ENCODE peak calls at places on chromosomes 11 and 22, in nine cellular contexts. One of them, this sample, is unnamed.

GRCh38 chr22:48940266-48940987 is 887.2 kb downstream of the BRD1 start:
- DNase-seq in esophagus squamous epithelium: no peak
- DNase-seq in uterus: no peak
- DNase-seq in sigmoid colon: peak; percentile 29
- DNase-seq in HCT116: no peak
- DNase-seq in A549: no peak
- DNase-seq in prostate gland: no peak
- DNase-seq in spleen: no peak
- DNase-seq in stomach: peak; percentile 21
- DNase-seq in this sample: no peak

GRCh38 chr11:120548682-120549209 is 37.2 kb downstream of the GRIK4 start:
- DNase-seq in HCT116: no peak
- DNase-seq in uterus: no peak
- DNase-seq in sigmoid colon: no peak
- DNase-seq in spleen: no peak
- DNase-seq in stomach: no peak
- DNase-seq in esophagus squamous epithelium: no peak
- DNase-seq in prostate gland: no peak
- DNase-seq in A549: no peak
- DNase-seq in this sample: no peak

GRCh38 chr11:35274909-35275807 is 136.2 kb downstream of the CD44 start:
- DNase-seq in prostate gland: peak; percentile 88
- DNase-seq in uterus: no peak
- DNase-seq in A549: peak; percentile 45
- DNase-seq in stomach: peak; percentile 89
- DNase-seq in sigmoid colon: peak; percentile 70
- DNase-seq in spleen: no peak
- DNase-seq in HCT116: no peak
- DNase-seq in esophagus squamous epithelium: no peak
- DNase-seq in this sample: peak; percentile 98

GRCh38 chr11:112388496-112388895 is 127.8 kb upstream of the PLET1 start:
- DNase-seq in stomach: no peak
- DNase-seq in prostate gland: no peak
- DNase-seq in uterus: no peak
- DNase-seq in esophagus squamous epithelium: no peak
- DNase-seq in sigmoid colon: no peak
- DNase-seq in HCT116: no peak
- DNase-seq in spleen: no peak
- DNase-seq in A549: no peak
- DNase-seq in this sample: no peak

GRCh38 chr11:100994966-100995365 is 134.6 kb downstream of the PGR start:
- DNase-seq in HCT116: no peak
- DNase-seq in stomach: no peak
- DNase-seq in uterus: no peak
- DNase-seq in prostate gland: no peak
- DNase-seq in esophagus squamous epithelium: no peak
- DNase-seq in spleen: no peak
- DNase-seq in A549: no peak
- DNase-seq in sigmoid colon: no peak
- DNase-seq in this sample: no peak

GRCh38 chr11:133966147-133966546 is 9.4 kb upstream of the IGSF9B start:
- DNase-seq in esophagus squamous epithelium: no peak
- DNase-seq in stomach: no peak
- DNase-seq in spleen: no peak
- DNase-seq in sigmoid colon: no peak
- DNase-seq in A549: no peak
- DNase-seq in HCT116: no peak
- DNase-seq in uterus: no peak
- DNase-seq in prostate gland: no peak
- DNase-seq in this sample: no peak

GRCh38 chr22:29133603-29134133 is 60.8 kb downstream of the KREMEN1 start:
- DNase-seq in stomach: no peak
- DNase-seq in HCT116: no peak
- DNase-seq in spleen: no peak
- DNase-seq in sigmoid colon: no peak
- DNase-seq in esophagus squamous epithelium: no peak
- DNase-seq in A549: no peak
- DNase-seq in uterus: no peak
- DNase-seq in prostate gland: no peak
- DNase-seq in this sample: no peak

GRCh38 chr11:30478923-30479322 is 107.2 kb downstream of the MPPED2 start:
- DNase-seq in A549: no peak
- DNase-seq in esophagus squamous epithelium: no peak
- DNase-seq in stomach: no peak
- DNase-seq in spleen: no peak
- DNase-seq in prostate gland: no peak
- DNase-seq in sigmoid colon: peak; percentile 71
- DNase-seq in HCT116: no peak
- DNase-seq in uterus: peak; percentile 73
- DNase-seq in this sample: peak; percentile 3

GRCh38 chr22:39907605-39908097 is 6.8 kb downstream of the GRAP2 start:
- DNase-seq in esophagus squamous epithelium: no peak
- DNase-seq in HCT116: no peak
- DNase-seq in A549: no peak
- DNase-seq in stomach: no peak
- DNase-seq in uterus: no peak
- DNase-seq in prostate gland: no peak
- DNase-seq in spleen: no peak
- DNase-seq in sigmoid colon: no peak
- DNase-seq in this sample: no peak

GRCh38 chr22:39906207-39906606 is 5.3 kb downstream of the GRAP2 start:
- DNase-seq in spleen: no peak
- DNase-seq in HCT116: no peak
- DNase-seq in A549: no peak
- DNase-seq in esophagus squamous epithelium: no peak
- DNase-seq in sigmoid colon: no peak
- DNase-seq in uterus: no peak
- DNase-seq in stomach: no peak
- DNase-seq in prostate gland: no peak
- DNase-seq in this sample: no peak

GRCh38 chr22:39907035-39907434 is 6.2 kb downstream of the GRAP2 start:
- DNase-seq in A549: no peak
- DNase-seq in stomach: no peak
- DNase-seq in sigmoid colon: no peak
- DNase-seq in esophagus squamous epithelium: no peak
- DNase-seq in prostate gland: no peak
- DNase-seq in HCT116: no peak
- DNase-seq in uterus: no peak
- DNase-seq in spleen: no peak
- DNase-seq in this sample: no peak

GRCh38 chr22:39904864-39905263 is 4.0 kb downstream of the GRAP2 start:
- DNase-seq in prostate gland: no peak
- DNase-seq in stomach: no peak
- DNase-seq in spleen: no peak
- DNase-seq in sigmoid colon: no peak
- DNase-seq in A549: no peak
- DNase-seq in esophagus squamous epithelium: no peak
- DNase-seq in uterus: no peak
- DNase-seq in HCT116: no peak
- DNase-seq in this sample: no peak

GRCh38 chr22:39905686-39906085 is 4.8 kb downstream of the GRAP2 start:
- DNase-seq in A549: no peak
- DNase-seq in HCT116: no peak
- DNase-seq in stomach: no peak
- DNase-seq in uterus: no peak
- DNase-seq in sigmoid colon: no peak
- DNase-seq in esophagus squamous epithelium: no peak
- DNase-seq in spleen: no peak
- DNase-seq in prostate gland: no peak
- DNase-seq in this sample: no peak
- TF ChIP-seq POLR2A in A549: no peak
- TF ChIP-seq POLR2A in HCT116: no peak
- TF ChIP-seq POLR2A in stomach: no peak
- TF ChIP-seq POLR2A in uterus: no peak
- TF ChIP-seq POLR2A in sigmoid colon: no peak
- TF ChIP-seq POLR2A in esophagus squamous epithelium: no peak
- TF ChIP-seq POLR2A in spleen: no peak
- TF ChIP-seq POLR2A in prostate gland: no peak
- TF ChIP-seq POLR2A in this sample: no peak

GRCh38 chr22:44278234-44279058 is 34.3 kb downstream of the SHISAL1 start:
- DNase-seq in uterus: no peak
- DNase-seq in esophagus squamous epithelium: no peak
- DNase-seq in spleen: no peak
- DNase-seq in HCT116: no peak
- DNase-seq in sigmoid colon: no peak
- DNase-seq in A549: no peak
- DNase-seq in stomach: no peak
- DNase-seq in prostate gland: no peak
- DNase-seq in this sample: no peak

GRCh38 chr22:44277404-44278135 is 35.2 kb downstream of the SHISAL1 start:
- DNase-seq in prostate gland: no peak
- DNase-seq in sigmoid colon: no peak
- DNase-seq in spleen: peak; percentile 30
- DNase-seq in esophagus squamous epithelium: no peak
- DNase-seq in HCT116: no peak
- DNase-seq in A549: no peak
- DNase-seq in uterus: no peak
- DNase-seq in stomach: no peak
- DNase-seq in this sample: no peak

GRCh38 chr22:44281706-44282637 is 30.8 kb downstream of the SHISAL1 start:
- DNase-seq in esophagus squamous epithelium: no peak
- DNase-seq in sigmoid colon: no peak
- DNase-seq in prostate gland: no peak
- DNase-seq in stomach: no peak
- DNase-seq in uterus: no peak
- DNase-seq in A549: no peak
- DNase-seq in spleen: no peak
- DNase-seq in HCT116: no peak
- DNase-seq in this sample: no peak

GRCh38 chr22:44279059-44279340 is 33.8 kb downstream of the SHISAL1 start:
- DNase-seq in HCT116: no peak
- DNase-seq in uterus: no peak
- DNase-seq in stomach: no peak
- DNase-seq in prostate gland: no peak
- DNase-seq in sigmoid colon: no peak
- DNase-seq in A549: no peak
- DNase-seq in esophagus squamous epithelium: no peak
- DNase-seq in spleen: no peak
- DNase-seq in this sample: no peak

GRCh38 chr22:44280665-44281188 is 32.0 kb downstream of the SHISAL1 start:
- DNase-seq in sigmoid colon: no peak
- DNase-seq in uterus: no peak
- DNase-seq in stomach: no peak
- DNase-seq in esophagus squamous epithelium: no peak
- DNase-seq in A549: no peak
- DNase-seq in spleen: no peak
- DNase-seq in HCT116: no peak
- DNase-seq in prostate gland: no peak
- DNase-seq in this sample: no peak
- H3K4me1 ChIP-seq in sigmoid colon: no peaks in the 10 kb centered on the region
- H3K4me1 ChIP-seq in uterus: peaks cover 4% of the 10 kb centered on the region
- H3K4me1 ChIP-seq in stomach: no peaks in the 10 kb centered on the region
- H3K4me1 ChIP-seq in esophagus squamous epithelium: peaks cover 17% of the 10 kb centered on the region
- H3K4me1 ChIP-seq in A549: no peaks in the 10 kb centered on the region
- H3K4me1 ChIP-seq in spleen: no peaks in the 10 kb centered on the region
- H3K4me1 ChIP-seq in HCT116: no peaks in the 10 kb centered on the region
- H3K4me1 ChIP-seq in prostate gland: no peaks in the 10 kb centered on the region
- H3K4me1 ChIP-seq in this sample: no peaks in the 10 kb centered on the region

DNA sequence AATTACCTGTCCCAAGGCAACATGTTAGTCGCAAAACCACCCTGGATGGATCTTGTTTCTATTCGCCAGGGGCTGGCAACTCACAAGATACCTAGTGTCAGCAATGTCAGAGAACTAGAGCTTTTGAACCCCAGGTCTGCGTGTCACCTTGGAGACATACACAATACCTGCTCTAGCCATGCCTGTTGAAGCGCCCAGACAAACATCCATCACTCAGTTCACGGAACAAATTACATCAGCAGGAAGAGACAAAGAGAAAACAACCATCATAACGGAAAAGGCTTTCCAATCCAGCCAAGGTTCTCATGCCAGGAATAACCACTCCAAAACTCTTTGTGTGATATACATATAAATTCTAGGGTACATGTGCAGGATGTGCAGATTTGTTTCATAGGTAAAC is 2.2 kb downstream of the CD59 start:
- DNase-seq in prostate gland: no peak
- DNase-seq in spleen: no peak
- DNase-seq in uterus: no peak
- DNase-seq in esophagus squamous epithelium: no peak
- DNase-seq in sigmoid colon: no peak
- DNase-seq in A549: no peak
- DNase-seq in HCT116: no peak
- DNase-seq in stomach: no peak
- DNase-seq in this sample: no peak
- TF ChIP-seq POLR2A in prostate gland: no peak
- TF ChIP-seq POLR2A in spleen: no peak
- TF ChIP-seq POLR2A in uterus: no peak
- TF ChIP-seq POLR2A in esophagus squamous epithelium: no peak
- TF ChIP-seq POLR2A in sigmoid colon: no peak
- TF ChIP-seq POLR2A in A549: no peak
- TF ChIP-seq POLR2A in HCT116: no peak
- TF ChIP-seq POLR2A in stomach: no peak
- TF ChIP-seq POLR2A in this sample: no peak

GRCh38 chr11:3155691-3156258 is 9.3 kb downstream of the OSBPL5 start:
- DNase-seq in esophagus squamous epithelium: no peak
- DNase-seq in A549: no peak
- DNase-seq in prostate gland: no peak
- DNase-seq in spleen: peak; percentile 64
- DNase-seq in uterus: no peak
- DNase-seq in HCT116: no peak
- DNase-seq in stomach: no peak
- DNase-seq in sigmoid colon: peak; percentile 59
- DNase-seq in this sample: no peak

GRCh38 chr11:3154001-3154599 is 11.0 kb downstream of the OSBPL5 start:
- DNase-seq in uterus: no peak
- DNase-seq in esophagus squamous epithelium: no peak
- DNase-seq in sigmoid colon: no peak
- DNase-seq in A549: no peak
- DNase-seq in spleen: peak; percentile 79
- DNase-seq in prostate gland: no peak
- DNase-seq in stomach: no peak
- DNase-seq in HCT116: no peak
- DNase-seq in this sample: no peak

GRCh38 chr11:3152471-3153110 is 12.5 kb downstream of the OSBPL5 start:
- DNase-seq in A549: no peak
- DNase-seq in stomach: no peak
- DNase-seq in sigmoid colon: no peak
- DNase-seq in esophagus squamous epithelium: no peak
- DNase-seq in spleen: no peak
- DNase-seq in prostate gland: no peak
- DNase-seq in uterus: no peak
- DNase-seq in HCT116: no peak
- DNase-seq in this sample: no peak

GRCh38 chr11:3155216-3155615 is 9.9 kb downstream of the OSBPL5 start:
- DNase-seq in uterus: no peak
- DNase-seq in HCT116: no peak
- DNase-seq in esophagus squamous epithelium: no peak
- DNase-seq in stomach: no peak
- DNase-seq in A549: no peak
- DNase-seq in prostate gland: no peak
- DNase-seq in sigmoid colon: no peak
- DNase-seq in spleen: no peak
- DNase-seq in this sample: no peak

DNA sequence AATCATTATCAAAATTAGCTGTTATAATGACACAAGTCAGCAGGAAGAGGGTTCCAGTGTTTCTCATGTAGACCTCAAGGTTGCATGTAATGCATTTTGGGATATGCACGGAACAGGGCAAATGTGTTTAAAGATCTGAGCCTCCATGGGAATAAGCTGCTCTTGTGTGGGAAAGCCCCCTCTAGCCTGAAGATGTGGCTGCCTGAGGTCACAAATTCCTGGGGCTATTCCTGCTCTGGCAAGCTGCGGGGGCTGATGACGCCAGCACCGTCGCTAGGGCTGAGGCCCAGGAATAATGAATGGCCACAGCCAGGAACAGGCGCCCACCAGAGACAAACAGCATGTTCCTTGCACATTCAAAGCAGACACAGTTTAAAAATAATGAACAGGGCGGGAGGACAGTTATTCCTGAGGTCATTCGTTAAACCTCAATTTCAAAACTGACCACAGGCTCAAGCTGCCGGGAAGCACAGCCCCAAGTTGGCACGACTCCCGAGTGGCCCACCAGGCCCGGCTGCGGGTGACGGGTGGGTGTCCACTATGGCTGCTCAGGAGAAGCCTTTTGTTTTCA is 11.7 kb downstream of the OSBPL5 start:
- DNase-seq in uterus: peak; percentile 67
- DNase-seq in sigmoid colon: peak; percentile 93
- DNase-seq in A549: no peak
- DNase-seq in prostate gland: no peak
- DNase-seq in HCT116: no peak
- DNase-seq in stomach: no peak
- DNase-seq in esophagus squamous epithelium: no peak
- DNase-seq in spleen: peak; percentile 73
- DNase-seq in this sample: no peak
- H3K4me1 ChIP-seq in uterus: peaks cover 27% of the 10 kb centered on the region
- H3K4me1 ChIP-seq in sigmoid colon: no peaks in the 10 kb centered on the region
- H3K4me1 ChIP-seq in A549: peaks cover 14% of the 10 kb centered on the region
- H3K4me1 ChIP-seq in prostate gland: peaks cover 11% of the 10 kb centered on the region
- H3K4me1 ChIP-seq in HCT116: peaks cover 30% of the 10 kb centered on the region
- H3K4me1 ChIP-seq in stomach: peaks cover 35% of the 10 kb centered on the region
- H3K4me1 ChIP-seq in esophagus squamous epithelium: peaks cover 99% of the 10 kb centered on the region
- H3K4me1 ChIP-seq in spleen: peaks cover 4% of the 10 kb centered on the region
- H3K4me1 ChIP-seq in this sample: peaks cover 12% of the 10 kb centered on the region

This sample was measured in body of pancreas.